ENCODE peak calls at places on chromosome 20, in seven cellular contexts. G is T-cell, W is T-helper 2 cell, O is SW480, Y is tibial nerve, B is HEK293T, V is cardiac muscle cell. I is an unnamed sample.

GRCh38 chr20:25032478-25033183 is 25.3 kb downstream of the ACSS1 start:
- DNase-seq in B (no peak), O (peak; percentile 89), V (peak; percentile 93), Y (no peak), G (no peak), W (no peak), I (no peak)

GRCh38 chr20:51542894-51543788 is 622 bp upstream of the NFATC2 start:
- DNase-seq in G (no peak), B (no peak), W (no peak), Y (no peak), V (no peak), O (no peak), I (no peak)

GRCh38 chr20:57544838-57545564 is 15.9 kb upstream of the PCK1 start:
- DNase-seq in W (no peak), B (no peak), Y (no peak), V (no peak), G (no peak), O (no peak), I (no peak)

GRCh38 chr20:38001173-38001875 is 31.9 kb downstream of the TTI1 start:
- DNase-seq in Y (no peak), W (no peak), B (no peak), G (no peak), V (peak; percentile 67), O (no peak), I (peak; percentile 77)

GRCh38 chr20:16498526-16499140 is 74.6 kb downstream of the KIF16B start:
- DNase-seq in Y (no peak), W (no peak), O (no peak), B (no peak), G (no peak), V (no peak), I (no peak)

GRCh38 chr20:37640600-37641561 is 52.9 kb upstream of the CTNNBL1 start:
- DNase-seq in V (peak; percentile 20), G (no peak), B (no peak), Y (no peak), O (no peak), W (no peak), I (peak; percentile 13)

GRCh38 chr20:24362080-24362479 is 107.3 kb upstream of the SYNDIG1 start:
- DNase-seq in V (no peak), W (no peak), G (no peak), Y (no peak), O (no peak), B (no peak), I (no peak)

GRCh38 chr20:8461186-8461585 is 329.1 kb downstream of the PLCB1 start:
- DNase-seq in B (no peak), W (no peak), V (no peak), O (no peak), G (no peak), Y (no peak), I (no peak)

GRCh38 chr20:47357296-47358051 is 975 bp upstream of the ZMYND8 start:
- DNase-seq in W (peak; percentile 33), B (peak; percentile 39), O (peak; percentile 99), Y (peak; percentile 66), V (peak; percentile 94), G (peak; percentile 63), I (peak; percentile 96)

GRCh38 chr20:20412750-20413149 is 44.8 kb downstream of the INSM1 start:
- DNase-seq in V (no peak), W (no peak), Y (no peak), O (no peak), B (peak; percentile 13), G (no peak), I (no peak)

GRCh38 chr20:56371977-56372376 is 13.2 kb downstream of the FAM210B start:
- DNase-seq in W (no peak), Y (no peak), O (no peak), G (no peak), V (no peak), B (no peak), I (no peak)

GRCh38 chr20:38109657-38110524 is 55.2 kb downstream of the TGM2 start:
- DNase-seq in W (no peak), O (peak; percentile 95), B (peak; percentile 27), V (peak; percentile 98), Y (peak; percentile 76), G (no peak), I (peak; percentile 97)

GRCh38 chr20:55540486-55540885 is 464.8 kb downstream of the CBLN4 start:
- DNase-seq in Y (no peak), G (no peak), O (no peak), V (no peak), W (no peak), B (no peak), I (no peak)

GRCh38 chr20:24164360-24164759 is 175.8 kb upstream of the GGTLC1 start:
- DNase-seq in G (peak; percentile 26), W (no peak), V (peak; percentile 22), O (peak; percentile 39), Y (no peak), B (peak; percentile 24), I (peak; percentile 41)

GRCh38 chr20:1810926-1811620 is 84.1 kb upstream of the SIRPA start:
- DNase-seq in O (peak; percentile 33), B (no peak), V (peak; percentile 64), Y (peak; percentile 36), W (no peak), G (no peak), I (peak; percentile 44)

GRCh38 chr20:52035977-52036376 is 155.6 kb downstream of the ZFP64 start:
- DNase-seq in O (no peak), Y (no peak), W (no peak), B (no peak), G (no peak), V (no peak), I (no peak)

GRCh38 chr20:846894-847278 is 13.4 kb downstream of the FAM110A start:
- DNase-seq in Y (no peak), G (peak; percentile 58), W (peak; percentile 20), B (no peak), O (no peak), V (no peak), I (no peak)

GRCh38 chr20:50601511-50602431 is 89.6 kb downstream of the RIPOR3 start:
- DNase-seq in B (no peak), G (no peak), W (no peak), Y (no peak), O (peak; percentile 43), V (no peak), I (peak; percentile 30)

GRCh38 chr20:63098195-63098810 is 91.5 kb upstream of the BHLHE23 start:
- DNase-seq in G (no peak), O (no peak), V (no peak), B (no peak), W (no peak), Y (no peak), I (no peak)

GRCh38 chr20:1813101-1813529 is 82.1 kb upstream of the SIRPA start:
- DNase-seq in O (peak; percentile 26), G (no peak), Y (peak; percentile 79), B (no peak), V (peak; percentile 80), W (no peak), I (peak; percentile 81)

I was measured in choroid plexus epithelial cell.